ENCODE peak calls at places on chromosomes 13 and 19, in eight cellular contexts. W is astrocyte, Y is Karpas-422, R is K562, A is mammary epithelial cell, H is OCI-LY7, N is IMR-90, O is PC-3. L is an unnamed sample.

GRCh38 chr19:12794196-12794921 is 3.1 kb downstream of the JUNB start:
- DNase-seq in O (peak; percentile 9), R (no peak), A (no peak), N (peak; percentile 62), Y (peak; percentile 43), H (no peak), W (no peak), L (peak; percentile 43)

GRCh38 chr13:33904431-33904830 is 86.5 kb downstream of the RFC3 start:
- DNase-seq in O (no peak), H (no peak), W (no peak), A (no peak), Y (no peak), N (no peak), R (no peak), L (no peak)

GRCh38 chr13:109743706-109744453 is 42.5 kb downstream of the IRS2 start:
- DNase-seq in H (peak; percentile 1), W (peak; percentile 71), R (no peak), A (peak; percentile 91), O (peak; percentile 87), N (peak; percentile 78), Y (no peak), L (peak; percentile 63)

GRCh38 chr19:43586346-43586745 is 9.6 kb downstream of the IRGQ start:
- DNase-seq in N (no peak), A (no peak), W (no peak), Y (no peak), O (no peak), R (no peak), H (no peak), L (no peak)

GRCh38 chr13:31522431-31522830 is 216.9 kb upstream of the RXFP2 start:
- DNase-seq in O (no peak), A (no peak), W (no peak), Y (no peak), H (no peak), R (no peak), N (no peak), L (no peak)

GRCh38 chr13:114143806-114144605 is 11.6 kb upstream of the RASA3 start:
- DNase-seq in H (peak; percentile 78), N (no peak), R (peak; percentile 53), Y (peak; percentile 85), O (no peak), A (no peak), W (no peak), L (no peak)

GRCh38 chr13:72651196-72651595 is 76.2 kb downstream of the MZT1 start:
- DNase-seq in W (no peak), O (peak; percentile 27), A (no peak), Y (peak; percentile 51), R (no peak), N (no peak), H (no peak), L (no peak)

GRCh38 chr13:107339209-107339608 is 771.3 kb upstream of the ARGLU1 start:
- DNase-seq in R (no peak), W (peak; percentile 44), Y (no peak), A (no peak), O (peak; percentile 52), H (no peak), N (peak; percentile 69), L (peak; percentile 71)

GRCh38 chr19:2922987-2923386 is 21.8 kb downstream of the ZNF77 start:
- DNase-seq in R (peak; percentile 29), Y (no peak), A (peak; percentile 88), O (peak; percentile 77), N (peak; percentile 9), H (no peak), W (no peak), L (no peak)

GRCh38 chr19:4393947-4394590 is 6.3 kb downstream of the SH3GL1 start:
- DNase-seq in A (no peak), H (no peak), N (no peak), Y (no peak), O (no peak), W (peak; percentile 66), R (no peak), L (peak; percentile 73)

GRCh38 chr19:4389511-4390016 is 10.8 kb downstream of the SH3GL1 start:
- DNase-seq in H (no peak), Y (no peak), O (no peak), A (no peak), R (no peak), N (no peak), W (no peak), L (peak; percentile 27)

GRCh38 chr19:4390862-4391693 is 9.3 kb downstream of the SH3GL1 start:
- DNase-seq in N (no peak), R (no peak), W (no peak), A (peak; percentile 73), H (no peak), O (no peak), Y (no peak), L (peak; percentile 75)

GRCh38 chr19:4390017-4390861 is 10.1 kb downstream of the SH3GL1 start:
- DNase-seq in H (no peak), W (no peak), R (no peak), O (no peak), A (peak; percentile 17), Y (no peak), N (peak; percentile 56), L (peak; percentile 64)

DNA sequence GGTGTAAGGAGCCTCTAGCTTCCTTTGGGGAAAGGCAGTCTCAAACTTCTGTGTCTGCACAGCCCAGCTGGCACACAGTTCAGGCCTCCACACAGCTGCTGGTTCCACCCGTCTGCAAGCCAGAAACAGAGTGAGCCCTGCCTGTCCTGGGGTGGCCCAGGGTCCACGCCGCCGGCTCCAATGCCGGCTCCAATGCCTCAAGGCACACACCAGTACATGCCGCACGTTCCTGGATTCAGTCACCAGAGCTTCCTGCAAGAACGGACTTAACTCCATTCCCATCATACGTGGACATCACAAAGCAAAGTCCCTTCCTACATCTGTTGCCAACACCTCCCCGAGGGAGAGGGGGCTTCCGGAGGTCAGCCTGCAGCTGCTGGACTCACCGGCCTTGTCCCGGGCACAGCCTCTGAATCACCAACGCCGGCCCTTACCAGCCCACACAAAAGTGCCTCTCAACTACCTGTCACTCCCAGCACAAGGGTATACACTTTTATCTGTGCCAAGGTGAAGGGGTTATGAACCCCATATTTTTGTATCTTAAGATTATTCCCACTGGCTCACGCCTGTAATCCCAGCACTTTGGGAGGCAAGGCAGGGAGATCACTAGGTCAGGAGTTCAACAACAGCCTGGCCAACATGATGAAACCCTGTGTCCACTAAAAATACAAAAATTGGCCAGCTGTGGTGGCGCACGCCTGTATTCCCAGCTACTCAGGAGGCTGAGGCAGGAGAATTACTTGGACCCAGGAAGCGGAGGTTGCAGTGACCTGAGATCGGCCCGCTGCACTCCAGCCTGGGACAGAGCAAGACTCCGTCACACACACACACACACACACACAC is 8.4 kb downstream of the SH3GL1 start:
- DNase-seq in A (peak; percentile 48), O (no peak), H (no peak), Y (no peak), R (no peak), W (peak; percentile 82), N (peak; percentile 91), L (peak; percentile 78)
- H4K20me1 ChIP-seq in A (peaks cover 4% of the 10 kb centered on the region), O (peaks cover 9% of the 10 kb centered on the region), H (peaks cover 4% of the 10 kb centered on the region), Y (peaks cover 44% of the 10 kb centered on the region), R (peaks cover 63% of the 10 kb centered on the region), W (peaks cover 92% of the 10 kb centered on the region), N (peaks cover 89% of the 10 kb centered on the region), L (peaks cover 19% of the 10 kb centered on the region)

DNA sequence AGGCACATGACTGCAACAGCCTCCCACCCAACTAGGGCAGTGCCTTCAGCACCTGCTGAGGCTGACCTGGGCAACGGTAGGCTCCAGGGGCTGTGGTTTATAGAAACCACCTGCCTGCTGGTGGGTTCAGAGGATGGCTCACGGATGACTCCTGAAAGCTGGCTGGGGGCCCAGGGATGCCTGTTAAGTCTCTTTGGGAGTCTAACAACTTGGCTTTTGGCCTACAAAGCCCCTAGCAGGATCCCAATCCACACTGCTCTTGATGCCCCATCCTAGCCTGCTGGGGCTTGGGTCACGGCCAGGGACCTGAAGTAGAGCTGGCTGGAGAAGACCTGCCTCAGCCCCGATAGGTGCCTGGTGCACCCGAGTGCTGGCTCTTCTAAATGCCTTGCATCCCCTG is 9.0 kb upstream of the EPHX3 start:
- DNase-seq in N (peak; percentile 32), H (no peak), W (no peak), A (no peak), O (peak; percentile 49), Y (no peak), R (no peak), L (peak; percentile 43)
- H4K20me1 ChIP-seq in N (peaks cover 23% of the 10 kb centered on the region), H (no peaks in the 10 kb centered on the region), W (peaks cover 54% of the 10 kb centered on the region), A (no peaks in the 10 kb centered on the region), O (no peaks in the 10 kb centered on the region), Y (peaks cover 6% of the 10 kb centered on the region), R (peaks cover 14% of the 10 kb centered on the region), L (no peaks in the 10 kb centered on the region)

DNA sequence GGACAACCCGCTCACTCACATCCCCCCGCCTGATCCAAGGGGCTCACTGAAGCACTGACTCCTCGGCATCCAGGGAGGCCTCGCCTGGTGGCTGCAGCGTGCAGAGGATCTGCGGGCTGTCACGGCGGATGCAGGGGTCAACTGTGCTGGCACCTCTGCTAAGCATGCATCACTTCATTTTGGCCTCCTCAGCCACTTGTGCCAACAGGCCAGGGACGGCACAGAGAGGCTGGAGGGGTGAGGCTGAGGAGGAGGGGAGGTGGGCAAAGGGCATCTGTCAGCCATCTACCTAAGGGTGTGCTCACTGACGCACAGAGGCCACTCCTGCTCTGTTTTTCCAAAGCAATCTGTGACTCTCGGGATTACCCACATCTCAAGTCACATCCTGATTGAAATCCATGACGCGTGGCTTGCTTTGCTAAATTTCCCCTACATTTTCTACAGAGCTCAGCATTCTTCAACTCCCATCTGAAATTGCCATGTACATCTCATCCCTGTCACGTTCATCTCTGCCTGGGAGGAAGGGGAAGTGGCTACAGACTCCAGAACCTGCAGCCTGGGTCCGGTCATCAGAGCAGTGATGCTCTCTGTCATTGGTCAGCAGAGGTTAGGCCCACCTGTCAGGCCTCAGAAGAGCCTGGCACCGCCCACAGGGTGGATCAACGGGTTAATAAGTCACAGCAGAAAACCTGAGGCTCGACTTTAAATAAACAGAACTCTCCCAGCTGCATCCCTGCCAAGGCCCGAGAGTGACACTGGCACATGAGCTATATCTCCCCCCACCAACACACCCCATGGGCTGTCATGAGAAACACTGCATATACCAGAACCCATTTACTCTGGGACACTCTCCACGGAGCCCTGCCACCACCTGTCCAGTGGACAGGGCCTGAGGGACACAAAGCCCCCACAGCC is 17.6 kb downstream of the ELL start:
- DNase-seq in O (peak; percentile 15), N (no peak), H (no peak), W (no peak), R (no peak), A (no peak), Y (no peak), L (no peak)
- H4K20me1 ChIP-seq in O (peaks cover 95% of the 10 kb centered on the region), N (peaks cover 100% of the 10 kb centered on the region), H (peaks cover 11% of the 10 kb centered on the region), W (peaks cover 100% of the 10 kb centered on the region), R (peaks cover 94% of the 10 kb centered on the region), A (peaks cover 17% of the 10 kb centered on the region), Y (peaks cover 47% of the 10 kb centered on the region), L (peaks cover 34% of the 10 kb centered on the region)

GRCh38 chr19:7980635-7981121 is 24.8 kb downstream of the ELAVL1 start:
- DNase-seq in A (no peak), R (no peak), Y (no peak), N (no peak), O (no peak), W (no peak), H (no peak), L (no peak)

GRCh38 chr19:7981661-7982060 is 23.8 kb downstream of the ELAVL1 start:
- DNase-seq in A (no peak), N (no peak), Y (no peak), R (no peak), H (no peak), W (no peak), O (no peak), L (no peak)

GRCh38 chr19:7980168-7980567 is 25.3 kb downstream of the ELAVL1 start:
- DNase-seq in A (no peak), Y (no peak), O (no peak), H (no peak), R (no peak), N (no peak), W (no peak), L (no peak)

GRCh38 chr19:7982103-7982502 is 23.3 kb downstream of the ELAVL1 start:
- DNase-seq in R (no peak), N (no peak), H (no peak), Y (no peak), O (no peak), A (no peak), W (no peak), L (no peak)

GRCh38 chr19:7981199-7981598 is 24.2 kb downstream of the ELAVL1 start:
- DNase-seq in W (no peak), Y (no peak), O (no peak), R (no peak), H (no peak), A (no peak), N (no peak), L (no peak)
- H4K20me1 ChIP-seq in W (peaks cover 90% of the 10 kb centered on the region), Y (peaks cover 40% of the 10 kb centered on the region), O (peaks cover 13% of the 10 kb centered on the region), R (peaks cover 30% of the 10 kb centered on the region), H (peaks cover 4% of the 10 kb centered on the region), A (no peaks in the 10 kb centered on the region), N (peaks cover 93% of the 10 kb centered on the region), L (peaks cover 7% of the 10 kb centered on the region)